ENCODE peak calls at places on chromosome 20, in four cellular contexts. Z is AG10803, W is astrocyte of the spinal cord, E is A549. L is an unnamed sample.

GRCh38 chr20:7691647-7692046 is 248.6 kb downstream of the HAO1 start:
- DNase-seq in W (no peak), E (no peak), Z (no peak), L (no peak)

GRCh38 chr20:50658804-50659380 is 32.5 kb downstream of the RIPOR3 start:
- DNase-seq in Z (peak), E (no peak), W (no peak), L (no peak)

GRCh38 chr20:7841967-7842301 is 98.3 kb downstream of the HAO1 start:
- DNase-seq in Z (peak), E (peak), W (peak), L (no peak)

GRCh38 chr20:63025534-63026331 is 19.0 kb upstream of the BHLHE23 start:
- DNase-seq in W (no peak), Z (peak), E (peak), L (peak)

GRCh38 chr20:49914310-49915117 is 815 bp downstream of the SPATA2 start:
- DNase-seq in W (no peak), E (no peak), Z (no peak), L (no peak)

GRCh38 chr20:38692436-38693411 is 31.6 kb upstream of the SLC32A1 start:
- DNase-seq in Z (peak), W (peak), E (peak), L (no peak)

GRCh38 chr20:57319584-57319983 is 10.0 kb upstream of the SPO11 start:
- DNase-seq in W (no peak), Z (no peak), E (no peak), L (no peak)

GRCh38 chr20:10909803-10910202 is 236.0 kb upstream of the JAG1 start:
- DNase-seq in Z (no peak), E (no peak), W (no peak), L (no peak)

GRCh38 chr20:7637184-7637583 is 303.1 kb downstream of the HAO1 start:
- DNase-seq in W (no peak), E (no peak), Z (no peak), L (no peak)

GRCh38 chr20:4893709-4894108 is 107.6 kb downstream of the SLC23A2 start:
- DNase-seq in W (no peak), E (no peak), Z (no peak), L (no peak)

GRCh38 chr20:3406481-3407425 is 716 bp downstream of the DNAAF9 start:
- DNase-seq in W (no peak), Z (peak), E (no peak), L (peak)

GRCh38 chr20:32580970-32581838 is 3.9 kb downstream of the NOL4L start:
- DNase-seq in W (no peak), E (no peak), Z (no peak), L (peak)

GRCh38 chr20:39676857-39677351 is 714.8 kb downstream of the DHX35 start:
- DNase-seq in E (peak), Z (peak), W (peak), L (no peak)

GRCh38 chr20:51570755-51571469 is 28.4 kb upstream of the NFATC2 start:
- DNase-seq in Z (peak), E (no peak), W (no peak), L (no peak)

GRCh38 chr20:40724566-40724965 is 35.5 kb upstream of the MAFB start:
- DNase-seq in E (no peak), Z (no peak), W (no peak), L (no peak)

GRCh38 chr20:40727960-40728359 is 38.9 kb upstream of the MAFB start:
- DNase-seq in W (no peak), Z (no peak), E (no peak), L (no peak)

GRCh38 chr20:40728996-40729395 is 40.0 kb upstream of the MAFB start:
- DNase-seq in W (no peak), Z (no peak), E (no peak), L (no peak)

DNA sequence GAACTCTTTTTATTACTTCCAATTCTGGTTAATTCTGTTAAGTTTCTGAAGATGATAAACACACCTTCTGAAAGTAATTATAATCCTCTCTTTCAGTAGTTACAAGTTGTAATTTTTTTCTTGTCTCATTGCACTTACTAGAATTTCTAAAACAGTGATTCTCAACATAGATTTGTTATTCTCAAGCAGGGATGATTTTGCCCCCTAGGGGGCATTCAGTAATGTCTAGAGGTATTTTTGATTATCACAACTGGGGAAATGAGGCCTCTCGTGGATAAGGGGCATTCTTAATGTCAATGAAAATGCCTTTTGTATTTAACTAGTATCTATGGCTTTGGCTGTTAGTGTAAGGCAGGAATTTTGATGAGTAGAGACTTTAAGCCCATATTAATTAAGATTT is 39.4 kb upstream of the MAFB start:
- DNase-seq in E (no peak), Z (no peak), W (no peak), L (no peak)
- TF ChIP-seq CTCF in E (peak), Z (no peak), W (peak), L (peak)

GRCh38 chr20:22584630-22584921 is 204 bp upstream of the FOXA2 start:
- DNase-seq in Z (no peak), W (no peak), E (peak), L (no peak)

GRCh38 chr20:22583773-22584629 is at the start of gene FOXA2:
- DNase-seq in W (peak), Z (no peak), E (peak), L (no peak)

GRCh38 chr20:22585786-22586493 is 1.6 kb upstream of the FOXA2 start:
- DNase-seq in E (no peak), W (no peak), Z (no peak), L (no peak)

GRCh38 chr20:22584922-22585785 is 782 bp upstream of the FOXA2 start:
- DNase-seq in E (peak), W (no peak), Z (no peak), L (no peak)

DNA sequence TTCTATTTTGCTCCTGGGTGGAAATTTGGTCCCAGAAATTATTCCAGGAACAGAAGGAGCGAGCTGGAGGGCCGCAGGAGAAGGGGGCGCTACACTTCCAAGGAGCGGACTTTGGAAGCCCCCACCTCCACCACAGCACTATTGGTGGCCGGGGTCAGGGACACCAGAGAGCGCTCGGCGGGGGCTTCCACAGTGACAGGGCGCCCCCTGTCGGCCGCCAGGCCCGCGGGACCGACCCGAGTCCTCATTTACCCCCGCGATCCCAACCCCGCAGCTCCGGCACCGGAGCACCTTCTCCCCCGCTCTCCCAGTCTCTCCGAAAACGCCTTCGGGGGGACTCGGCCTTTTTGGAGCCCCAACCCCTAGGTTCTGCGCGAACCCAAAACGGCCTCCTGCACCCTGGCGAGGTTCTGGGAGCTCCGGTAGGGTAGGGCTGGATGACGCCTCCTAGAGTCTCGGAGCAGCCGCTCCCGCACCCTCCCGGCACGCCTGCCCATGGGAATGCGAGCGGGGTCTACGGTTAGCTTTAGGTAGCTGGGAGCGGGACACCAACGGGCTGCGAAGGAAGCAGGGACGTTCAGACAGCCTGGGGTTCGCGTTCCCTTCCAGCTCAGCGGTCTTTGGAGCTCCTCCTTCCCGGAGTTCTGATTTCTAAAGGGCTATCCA is 2.4 kb upstream of the FOXA2 start:
- DNase-seq in W (no peak), E (peak), Z (no peak), L (no peak)
- TF ChIP-seq CTCF in W (peak), E (peak), Z (peak), L (peak)

GRCh38 chr20:44576297-44576696 is 6.1 kb upstream of the PKIG start:
- DNase-seq in E (peak), Z (peak), W (peak), L (no peak)
- TF ChIP-seq CTCF in E (peak), Z (peak), W (peak), L (peak)

GRCh38 chr20:61916318-61916891 is 149.3 kb downstream of the TAF4 start:
- DNase-seq in W (no peak), E (no peak), Z (no peak), L (no peak)

GRCh38 chr20:61917459-61917858 is 148.2 kb downstream of the TAF4 start:
- DNase-seq in E (no peak), Z (no peak), W (no peak), L (no peak)

GRCh38 chr20:61919239-61919638 is 146.4 kb downstream of the TAF4 start:
- DNase-seq in W (no peak), E (no peak), Z (no peak), L (no peak)

GRCh38 chr20:61919675-61920365 is 145.9 kb downstream of the TAF4 start:
- DNase-seq in Z (no peak), E (no peak), W (no peak), L (no peak)

DNA sequence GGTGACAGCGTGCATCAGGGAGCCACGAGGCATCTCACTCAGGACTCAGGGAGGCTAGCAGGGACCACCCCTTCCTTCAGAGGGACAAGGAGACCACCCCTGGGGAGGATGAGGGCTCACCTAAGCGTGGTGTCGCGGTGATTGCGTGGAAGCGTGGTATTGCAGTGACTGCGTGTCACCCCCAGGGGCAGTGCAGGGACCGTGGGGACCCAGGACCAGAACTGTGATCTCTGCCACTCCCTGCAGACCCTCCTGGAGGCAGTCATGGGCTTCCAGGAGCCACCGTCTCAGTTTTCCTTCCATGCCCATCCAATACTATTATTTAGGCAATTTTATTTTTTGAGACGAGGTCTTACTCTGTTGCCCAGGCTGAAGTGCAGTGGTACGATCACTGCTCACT is 147.1 kb downstream of the TAF4 start:
- DNase-seq in W (no peak), Z (no peak), E (no peak), L (no peak)
- TF ChIP-seq CTCF in W (no peak), Z (no peak), E (no peak), L (no peak)

DNA sequence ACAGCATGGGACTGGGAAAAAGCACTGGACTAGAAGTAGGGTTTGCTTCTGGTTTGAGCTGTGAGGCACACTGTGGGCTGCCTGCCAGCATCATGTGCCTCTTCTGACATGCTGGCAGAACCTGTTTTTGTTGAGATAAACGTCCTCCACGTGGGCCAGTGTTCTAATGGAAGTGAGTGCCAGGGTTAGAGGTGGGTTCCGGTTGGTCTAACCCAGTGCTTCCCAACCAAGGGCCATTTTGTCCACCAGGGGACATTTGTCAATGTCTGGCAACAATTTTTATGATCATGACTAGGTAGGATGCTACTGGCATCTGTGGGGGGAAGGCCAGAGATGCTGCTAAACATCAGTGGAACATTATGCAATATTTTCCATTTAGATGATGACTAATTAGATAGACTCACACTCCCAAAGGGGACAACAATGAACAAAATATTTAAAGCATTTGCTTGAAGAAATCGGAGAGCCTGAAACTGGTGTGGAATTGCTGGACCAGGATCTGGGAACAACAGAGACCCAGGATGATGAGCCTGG is 7.8 kb upstream of the APMAP start:
- DNase-seq in Z (peak), E (peak), W (peak), L (peak)
- TF ChIP-seq CTCF in Z (peak), E (no peak), W (no peak), L (no peak)

GRCh38 chr20:11912664-11913415 is 4.9 kb upstream of the BTBD3 start:
- DNase-seq in E (no peak), Z (no peak), W (no peak), L (no peak)
- TF ChIP-seq CTCF in E (no peak), Z (no peak), W (no peak), L (peak)

DNA sequence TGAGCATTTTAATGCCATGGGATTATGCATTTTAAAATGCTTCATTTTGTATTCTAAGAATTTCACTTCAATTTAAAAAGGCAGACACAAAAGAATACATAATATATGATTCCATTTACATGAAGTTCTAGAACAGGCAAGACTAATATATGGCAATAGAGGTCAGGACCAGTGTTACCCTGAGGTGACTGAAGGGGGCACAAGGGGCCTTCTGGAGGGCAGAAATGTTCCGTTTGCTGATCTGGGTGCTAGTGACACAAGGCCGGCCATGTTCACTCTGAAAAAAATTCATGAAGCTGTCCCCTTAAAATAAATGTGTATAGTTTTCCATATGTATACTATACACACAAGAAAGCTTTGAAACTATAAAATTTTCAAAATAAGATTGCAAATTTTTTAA is 28.5 kb downstream of the TASP1 start:
- DNase-seq in Z (no peak), E (peak), W (no peak), L (no peak)
- TF ChIP-seq CTCF in Z (no peak), E (no peak), W (no peak), L (no peak)

GRCh38 chr20:15902493-15902892 is 670.8 kb downstream of the KIF16B start:
- DNase-seq in W (no peak), Z (no peak), E (peak), L (no peak)
- TF ChIP-seq CTCF in W (peak), Z (no peak), E (no peak), L (no peak)